ENCODE peak calls at places on chromosomes 12 and 14, in five cellular contexts. One of them, this sample, is unnamed.

GRCh38 chr12:121795029-121795977 is 1.8 kb upstream of the RHOF start:
- DNase-seq in ELR: peak
- DNase-seq in stimulated activated CD4-positive, alpha-beta T cell treated with anti-CD3 and anti-CD28 coated beads, Interleukin-4, amount 100 ng/mL, for 4 hours: peak
- DNase-seq in activated CD4-positive, alpha-beta T cell treated with anti-CD3 and anti-CD28 coated beads, Interleukin-2, amount 50 U/mL, for 4 hours: peak
- DNase-seq in HT-29: peak
- DNase-seq in this sample: peak

GRCh38 chr14:104794099-104794498 is 1.4 kb downstream of the AKT1 start:
- DNase-seq in ELR: peak
- DNase-seq in stimulated activated CD4-positive, alpha-beta T cell treated with anti-CD3 and anti-CD28 coated beads, Interleukin-4, amount 100 ng/mL, for 4 hours: peak
- DNase-seq in activated CD4-positive, alpha-beta T cell treated with anti-CD3 and anti-CD28 coated beads, Interleukin-2, amount 50 U/mL, for 4 hours: no peak
- DNase-seq in HT-29: peak
- DNase-seq in this sample: no peak

GRCh38 chr12:117361905-117362304 is 479 bp upstream of the NOS1 start:
- DNase-seq in ELR: no peak
- DNase-seq in stimulated activated CD4-positive, alpha-beta T cell treated with anti-CD3 and anti-CD28 coated beads, Interleukin-4, amount 100 ng/mL, for 4 hours: no peak
- DNase-seq in activated CD4-positive, alpha-beta T cell treated with anti-CD3 and anti-CD28 coated beads, Interleukin-2, amount 50 U/mL, for 4 hours: no peak
- DNase-seq in HT-29: no peak
- DNase-seq in this sample: peak

GRCh38 chr12:23493690-23494101 is 455.8 kb downstream of the SOX5 start:
- DNase-seq in ELR: no peak
- DNase-seq in stimulated activated CD4-positive, alpha-beta T cell treated with anti-CD3 and anti-CD28 coated beads, Interleukin-4, amount 100 ng/mL, for 4 hours: no peak
- DNase-seq in activated CD4-positive, alpha-beta T cell treated with anti-CD3 and anti-CD28 coated beads, Interleukin-2, amount 50 U/mL, for 4 hours: no peak
- DNase-seq in HT-29: no peak
- DNase-seq in this sample: no peak

GRCh38 chr12:101733166-101733565 is 6.1 kb downstream of the SYCP3 start:
- DNase-seq in ELR: no peak
- DNase-seq in stimulated activated CD4-positive, alpha-beta T cell treated with anti-CD3 and anti-CD28 coated beads, Interleukin-4, amount 100 ng/mL, for 4 hours: no peak
- DNase-seq in activated CD4-positive, alpha-beta T cell treated with anti-CD3 and anti-CD28 coated beads, Interleukin-2, amount 50 U/mL, for 4 hours: no peak
- DNase-seq in HT-29: no peak
- DNase-seq in this sample: no peak

GRCh38 chr12:31967569-31967968 is 8.4 kb downstream of the RESF1 start:
- DNase-seq in ELR: no peak
- DNase-seq in stimulated activated CD4-positive, alpha-beta T cell treated with anti-CD3 and anti-CD28 coated beads, Interleukin-4, amount 100 ng/mL, for 4 hours: no peak
- DNase-seq in activated CD4-positive, alpha-beta T cell treated with anti-CD3 and anti-CD28 coated beads, Interleukin-2, amount 50 U/mL, for 4 hours: no peak
- DNase-seq in HT-29: no peak
- DNase-seq in this sample: no peak

GRCh38 chr14:65084554-65085190 is 17.6 kb downstream of the MAX start:
- DNase-seq in ELR: no peak
- DNase-seq in stimulated activated CD4-positive, alpha-beta T cell treated with anti-CD3 and anti-CD28 coated beads, Interleukin-4, amount 100 ng/mL, for 4 hours: no peak
- DNase-seq in activated CD4-positive, alpha-beta T cell treated with anti-CD3 and anti-CD28 coated beads, Interleukin-2, amount 50 U/mL, for 4 hours: no peak
- DNase-seq in HT-29: no peak
- DNase-seq in this sample: no peak

GRCh38 chr14:38623661-38624060 is 367.8 kb upstream of the CLEC14A start:
- DNase-seq in ELR: peak
- DNase-seq in stimulated activated CD4-positive, alpha-beta T cell treated with anti-CD3 and anti-CD28 coated beads, Interleukin-4, amount 100 ng/mL, for 4 hours: no peak
- DNase-seq in activated CD4-positive, alpha-beta T cell treated with anti-CD3 and anti-CD28 coated beads, Interleukin-2, amount 50 U/mL, for 4 hours: no peak
- DNase-seq in HT-29: no peak
- DNase-seq in this sample: no peak

GRCh38 chr14:100375963-100376735 is 53.0 kb downstream of the SLC25A47 start:
- DNase-seq in ELR: peak
- DNase-seq in stimulated activated CD4-positive, alpha-beta T cell treated with anti-CD3 and anti-CD28 coated beads, Interleukin-4, amount 100 ng/mL, for 4 hours: peak
- DNase-seq in activated CD4-positive, alpha-beta T cell treated with anti-CD3 and anti-CD28 coated beads, Interleukin-2, amount 50 U/mL, for 4 hours: peak
- DNase-seq in HT-29: peak
- DNase-seq in this sample: peak

GRCh38 chr12:106227641-106228319 is 20.0 kb downstream of the CKAP4 start:
- DNase-seq in ELR: peak
- DNase-seq in stimulated activated CD4-positive, alpha-beta T cell treated with anti-CD3 and anti-CD28 coated beads, Interleukin-4, amount 100 ng/mL, for 4 hours: peak
- DNase-seq in activated CD4-positive, alpha-beta T cell treated with anti-CD3 and anti-CD28 coated beads, Interleukin-2, amount 50 U/mL, for 4 hours: peak
- DNase-seq in HT-29: no peak
- DNase-seq in this sample: peak

GRCh38 chr12:110266381-110266909 is 14.6 kb upstream of the ATP2A2 start:
- DNase-seq in ELR: no peak
- DNase-seq in stimulated activated CD4-positive, alpha-beta T cell treated with anti-CD3 and anti-CD28 coated beads, Interleukin-4, amount 100 ng/mL, for 4 hours: no peak
- DNase-seq in activated CD4-positive, alpha-beta T cell treated with anti-CD3 and anti-CD28 coated beads, Interleukin-2, amount 50 U/mL, for 4 hours: no peak
- DNase-seq in HT-29: no peak
- DNase-seq in this sample: no peak

GRCh38 chr12:59077153-59077930 is 157.0 kb upstream of the LRIG3 start:
- DNase-seq in ELR: no peak
- DNase-seq in stimulated activated CD4-positive, alpha-beta T cell treated with anti-CD3 and anti-CD28 coated beads, Interleukin-4, amount 100 ng/mL, for 4 hours: no peak
- DNase-seq in activated CD4-positive, alpha-beta T cell treated with anti-CD3 and anti-CD28 coated beads, Interleukin-2, amount 50 U/mL, for 4 hours: no peak
- DNase-seq in HT-29: no peak
- DNase-seq in this sample: no peak

GRCh38 chr14:68576031-68576430 is 216.8 kb downstream of the ZFP36L1 start:
- DNase-seq in ELR: peak
- DNase-seq in stimulated activated CD4-positive, alpha-beta T cell treated with anti-CD3 and anti-CD28 coated beads, Interleukin-4, amount 100 ng/mL, for 4 hours: no peak
- DNase-seq in activated CD4-positive, alpha-beta T cell treated with anti-CD3 and anti-CD28 coated beads, Interleukin-2, amount 50 U/mL, for 4 hours: no peak
- DNase-seq in HT-29: no peak
- DNase-seq in this sample: no peak

GRCh38 chr12:112900298-112901145 is 6.2 kb upstream of the OAS1 start:
- DNase-seq in ELR: peak
- DNase-seq in stimulated activated CD4-positive, alpha-beta T cell treated with anti-CD3 and anti-CD28 coated beads, Interleukin-4, amount 100 ng/mL, for 4 hours: no peak
- DNase-seq in activated CD4-positive, alpha-beta T cell treated with anti-CD3 and anti-CD28 coated beads, Interleukin-2, amount 50 U/mL, for 4 hours: peak
- DNase-seq in HT-29: peak
- DNase-seq in this sample: no peak

GRCh38 chr14:30551460-30551859 is 7.5 kb upstream of the G2E3 start:
- DNase-seq in ELR: peak
- DNase-seq in stimulated activated CD4-positive, alpha-beta T cell treated with anti-CD3 and anti-CD28 coated beads, Interleukin-4, amount 100 ng/mL, for 4 hours: no peak
- DNase-seq in activated CD4-positive, alpha-beta T cell treated with anti-CD3 and anti-CD28 coated beads, Interleukin-2, amount 50 U/mL, for 4 hours: no peak
- DNase-seq in HT-29: no peak
- DNase-seq in this sample: no peak

This sample was measured in cardiac septum.